ENCODE peak calls at places on chromosome 3, in ten cellular contexts. H is CD4-positive, alpha-beta T cell; M is amniotic stem cell; E is HTR-8/SVneo; D is tibial nerve; L is nucleus accumbens; Q is skeletal muscle cell; K is ACHN; N is SK-N-DZ; Y is stimulated activated CD8-positive, alpha-beta memory T cell treated with anti-CD3 and anti-CD28 coated beads, Interleukin-7, amount 100 ng/mL, for 1 hour. B is an unnamed sample.
A peak's percentile ranks its signal among the peaks of the same experiment; 100 is the strongest.

GRCh38 chr3:155078959-155079794 is 942 bp upstream of the MME start:
- DNase-seq in Q (peak; percentile 42), H (no peak), D (no peak), M (no peak), E (peak; percentile 59), N (no peak), K (no peak), Y (no peak), L (no peak), B (no peak)

GRCh38 chr3:124846189-124846588 is 41.0 kb downstream of the ITGB5 start:
- DNase-seq in M (no peak), D (no peak), E (no peak), L (no peak), H (no peak), Q (peak; percentile 62), K (no peak), N (no peak), Y (no peak), B (no peak)

GRCh38 chr3:109643590-109643989 is 306.2 kb upstream of the DPPA4 start:
- DNase-seq in L (no peak), E (peak; percentile 32), D (no peak), Y (no peak), M (peak; percentile 22), Q (peak; percentile 33), K (peak; percentile 67), N (no peak), H (no peak), B (peak; percentile 30)

GRCh38 chr3:139937674-139938279 is 2.8 kb downstream of the CLSTN2 start:
- DNase-seq in M (peak; percentile 1), K (peak; percentile 49), Q (no peak), E (peak; percentile 33), Y (no peak), D (peak; percentile 33), H (no peak), L (no peak), N (peak; percentile 20), B (peak; percentile 65)

GRCh38 chr3:69179740-69180372 is 57.5 kb upstream of the LMOD3 start:
- DNase-seq in M (no peak), E (no peak), D (no peak), N (no peak), K (no peak), Y (no peak), L (no peak), Q (no peak), H (no peak), B (no peak)

GRCh38 chr3:13044496-13045244 is 28.6 kb downstream of the IQSEC1 start:
- DNase-seq in K (no peak), E (no peak), L (no peak), Y (no peak), N (no peak), D (no peak), H (no peak), Q (no peak), M (no peak), B (no peak)

GRCh38 chr3:9139366-9139765 is 110.1 kb downstream of the SRGAP3 start:
- DNase-seq in D (no peak), H (no peak), K (no peak), E (no peak), Q (no peak), Y (no peak), M (no peak), L (no peak), N (no peak), B (no peak)

GRCh38 chr3:56988874-56989433 is 71.5 kb upstream of the SPATA12 start:
- DNase-seq in N (peak; percentile 78), E (peak; percentile 74), K (peak; percentile 68), Y (peak; percentile 37), Q (no peak), L (peak; percentile 44), H (peak; percentile 62), D (peak; percentile 52), M (peak; percentile 68), B (peak; percentile 47)

GRCh38 chr3:172203522-172204258 is 164.3 kb downstream of the FNDC3B start:
- DNase-seq in N (no peak), M (no peak), Y (no peak), H (no peak), D (no peak), E (no peak), L (peak; percentile 52), K (no peak), Q (no peak), B (no peak)

GRCh38 chr3:24377218-24377993 is 117.2 kb downstream of the THRB start:
- DNase-seq in K (no peak), N (no peak), H (no peak), E (no peak), M (no peak), Y (no peak), Q (no peak), D (no peak), L (no peak), B (no peak)

GRCh38 chr3:9826815-9827574 is 16.8 kb downstream of the RPUSD3 start:
- DNase-seq in Q (no peak), L (no peak), K (peak; percentile 28), E (no peak), H (no peak), Y (no peak), M (no peak), D (no peak), N (peak; percentile 48), B (no peak)

GRCh38 chr3:130748981-130749380 is 2.4 kb upstream of the PIK3R4 start:
- DNase-seq in N (no peak), M (no peak), Y (no peak), L (no peak), D (no peak), H (no peak), K (no peak), E (no peak), Q (no peak), B (no peak)

GRCh38 chr3:143302638-143303171 is 183.1 kb downstream of the CHST2 start:
- DNase-seq in L (no peak), D (no peak), M (peak; percentile 59), K (no peak), Q (peak; percentile 97), Y (no peak), E (peak; percentile 54), H (no peak), N (no peak), B (peak; percentile 48)

GRCh38 chr3:113128386-113129015 is 82.9 kb upstream of the BOC start:
- DNase-seq in Y (no peak), D (no peak), M (no peak), L (no peak), N (no peak), K (no peak), Q (no peak), H (no peak), E (no peak), B (no peak)

GRCh38 chr3:159854500-159855124 is 134.0 kb upstream of the IL12A start:
- DNase-seq in M (peak; percentile 79), K (peak; percentile 93), L (no peak), Q (peak; percentile 80), D (no peak), Y (no peak), E (peak; percentile 78), H (no peak), N (peak; percentile 64), B (peak; percentile 90)

GRCh38 chr3:29697989-29698388 is 417.1 kb downstream of the RBMS3 start:
- DNase-seq in K (no peak), M (no peak), E (no peak), H (no peak), D (no peak), Q (no peak), N (no peak), L (no peak), Y (no peak), B (no peak)

GRCh38 chr3:115301364-115301860 is 154.3 kb upstream of the ZBTB20 start:
- DNase-seq in H (no peak), L (no peak), E (no peak), K (no peak), Q (no peak), Y (no peak), D (no peak), N (no peak), M (no peak), B (no peak)

GRCh38 chr3:147737411-147737810 is 328.2 kb downstream of the ZIC1 start:
- DNase-seq in Y (no peak), Q (no peak), H (no peak), D (no peak), M (no peak), L (no peak), K (no peak), E (no peak), N (no peak), B (no peak)

GRCh38 chr3:184565421-184566211 is 4.0 kb downstream of the EPHB3 start:
- DNase-seq in Q (peak; percentile 58), D (no peak), N (no peak), E (peak; percentile 67), M (peak; percentile 78), H (no peak), K (peak; percentile 16), L (no peak), Y (no peak), B (peak; percentile 30)

GRCh38 chr3:54917862-54918261 is 10.0 kb downstream of the LRTM1 start:
- DNase-seq in Q (no peak), E (no peak), L (no peak), D (no peak), N (no peak), M (no peak), H (no peak), K (no peak), Y (no peak), B (no peak)

GRCh38 chr3:49173116-49173791 is 1.9 kb downstream of the KLHDC8B start:
- DNase-seq in Q (no peak), L (no peak), N (peak; percentile 56), E (peak; percentile 22), Y (no peak), K (no peak), M (no peak), D (no peak), H (no peak), B (no peak)

GRCh38 chr3:46858996-46859710 is 4.1 kb downstream of the MYL3 start:
- DNase-seq in L (no peak), E (no peak), H (no peak), Q (no peak), D (peak; percentile 4), Y (no peak), K (no peak), M (no peak), N (no peak), B (no peak)

GRCh38 chr3:107283948-107284347 is 93.3 kb upstream of the CCDC54 start:
- DNase-seq in E (no peak), H (no peak), Y (no peak), K (no peak), L (no peak), M (no peak), N (no peak), D (no peak), Q (peak; percentile 40), B (no peak)

GRCh38 chr3:32614956-32615355 is 44.3 kb upstream of the DYNC1LI1 start:
- DNase-seq in H (no peak), Y (no peak), L (no peak), M (peak; percentile 24), K (no peak), D (no peak), E (peak; percentile 57), Q (peak; percentile 23), N (no peak), B (no peak)

B was measured in Caki2.